ENCODE peak calls at places on chromosomes 2 and 18, in five cellular contexts. T is endodermal cell, E is IMR-90, G is DND-41, V is astrocyte. S is an unnamed sample.
A peak's percentile ranks its signal among the peaks of the same experiment; 100 is the strongest.

GRCh38 chr2:223945755-223946154 is 620 bp upstream of the WDFY1 start:
- DNase-seq in G (no peak), V (no peak), T (no peak), E (no peak), S (no peak)

GRCh38 chr2:33559336-33559735 is 39.8 kb downstream of the FAM98A start:
- DNase-seq in V (no peak), E (no peak), T (no peak), G (no peak), S (no peak)

GRCh38 chr2:191666733-191667132 is 11.2 kb upstream of the NABP1 start:
- DNase-seq in V (peak; percentile 56), G (no peak), T (no peak), E (peak; percentile 85), S (no peak)

GRCh38 chr2:209687261-209687660 is 84.4 kb upstream of the UNC80 start:
- DNase-seq in V (peak; percentile 14), G (no peak), E (no peak), T (no peak), S (no peak)

GRCh38 chr2:203327582-203327917 is 644 bp upstream of the ABI2 start:
- DNase-seq in E (no peak), T (no peak), G (no peak), V (no peak), S (no peak)

GRCh38 chr2:3459185-3460015 is 59.9 kb downstream of the ADI1 start:
- DNase-seq in T (peak; percentile 71), E (no peak), G (no peak), V (no peak), S (peak; percentile 31)

GRCh38 chr2:46014911-46015654 is 282.1 kb upstream of the EPAS1 start:
- DNase-seq in T (peak; percentile 75), V (peak; percentile 49), G (no peak), E (no peak), S (peak; percentile 56)

GRCh38 chr2:240425236-240425615 is 10.2 kb upstream of the GPC1 start:
- DNase-seq in T (peak; percentile 20), E (no peak), G (no peak), V (no peak), S (no peak)

GRCh38 chr2:94871226-94872087 is at the start of gene TEKT4:
- DNase-seq in G (no peak), E (no peak), V (peak; percentile 3), T (no peak), S (no peak)

GRCh38 chr2:200873561-200873960 is 9.1 kb upstream of the CLK1 start:
- DNase-seq in E (no peak), G (no peak), T (no peak), V (no peak), S (no peak)

GRCh38 chr2:121699421-121700328 is 37.0 kb downstream of the NIFK start:
- DNase-seq in G (peak; percentile 86), E (peak; percentile 84), V (peak; percentile 76), T (peak; percentile 45), S (no peak)

GRCh38 chr2:45723857-45724256 is 72.4 kb downstream of the PRKCE start:
- DNase-seq in V (no peak), T (no peak), E (no peak), G (no peak), S (no peak)

GRCh38 chr18:76988827-76989646 is 143.5 kb downstream of the MBP start:
- DNase-seq in G (no peak), E (no peak), T (peak; percentile 38), V (no peak), S (no peak)

GRCh38 chr2:75729861-75730260 is 19.1 kb upstream of the GCFC2 start:
- DNase-seq in T (no peak), E (no peak), G (no peak), V (no peak), S (no peak)
- TF ChIP-seq CTCF in T (peak; percentile 65), E (peak; percentile 31), G (peak; percentile 42), V (peak; percentile 27), S (peak; percentile 60)

DNA sequence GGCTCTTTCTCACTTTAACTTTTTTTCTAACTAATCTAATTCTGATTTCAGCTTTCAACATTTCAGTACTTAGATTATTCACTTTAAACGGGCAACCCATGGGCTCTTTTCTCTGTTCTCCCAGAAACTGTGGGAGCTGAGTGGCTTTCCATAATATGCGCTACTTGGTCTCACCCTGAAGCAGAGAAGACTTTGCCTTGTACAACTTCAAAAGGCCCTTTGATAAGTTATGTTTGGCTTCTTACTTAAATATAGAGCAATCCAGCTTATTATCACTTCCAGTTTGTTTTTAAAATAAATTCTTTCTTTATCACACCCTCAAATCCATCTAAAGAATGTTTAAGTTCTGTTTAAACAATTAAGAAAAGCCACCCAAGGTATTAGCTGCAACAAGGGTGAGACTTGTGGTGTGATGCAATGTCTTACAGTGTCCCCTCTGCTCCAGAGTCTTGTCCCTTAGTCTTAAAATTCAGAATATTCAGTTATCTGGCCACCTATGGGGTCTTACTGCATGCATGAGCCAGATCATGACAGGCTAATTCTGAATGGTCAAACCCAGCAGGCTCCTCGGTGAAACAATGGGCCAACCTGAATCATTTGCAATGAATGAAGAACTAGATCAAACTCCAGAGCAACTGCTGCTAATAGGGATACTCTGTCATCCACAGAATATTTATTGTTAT is 38.8 kb downstream of the GCG start:
- DNase-seq in V (no peak), E (peak; percentile 7), T (peak; percentile 67), G (no peak), S (peak; percentile 32)
- H3K9me3 ChIP-seq in V (no peaks in the 10 kb centered on the region), E (peaks cover 5% of the 10 kb centered on the region), T (peaks cover 15% of the 10 kb centered on the region), G (peaks cover 6% of the 10 kb centered on the region), S (no peaks in the 10 kb centered on the region)

GRCh38 chr2:10079192-10079930 is 850 bp downstream of the CYS1 start:
- DNase-seq in V (peak; percentile 69), E (peak; percentile 58), T (peak; percentile 71), G (no peak), S (peak; percentile 65)
- H3K9ac ChIP-seq in V (peak overlapping the region; percentile 32), E (no peak overlapping the region), T (no peak overlapping the region), G (no peak overlapping the region), S (no peak overlapping the region)

DNA sequence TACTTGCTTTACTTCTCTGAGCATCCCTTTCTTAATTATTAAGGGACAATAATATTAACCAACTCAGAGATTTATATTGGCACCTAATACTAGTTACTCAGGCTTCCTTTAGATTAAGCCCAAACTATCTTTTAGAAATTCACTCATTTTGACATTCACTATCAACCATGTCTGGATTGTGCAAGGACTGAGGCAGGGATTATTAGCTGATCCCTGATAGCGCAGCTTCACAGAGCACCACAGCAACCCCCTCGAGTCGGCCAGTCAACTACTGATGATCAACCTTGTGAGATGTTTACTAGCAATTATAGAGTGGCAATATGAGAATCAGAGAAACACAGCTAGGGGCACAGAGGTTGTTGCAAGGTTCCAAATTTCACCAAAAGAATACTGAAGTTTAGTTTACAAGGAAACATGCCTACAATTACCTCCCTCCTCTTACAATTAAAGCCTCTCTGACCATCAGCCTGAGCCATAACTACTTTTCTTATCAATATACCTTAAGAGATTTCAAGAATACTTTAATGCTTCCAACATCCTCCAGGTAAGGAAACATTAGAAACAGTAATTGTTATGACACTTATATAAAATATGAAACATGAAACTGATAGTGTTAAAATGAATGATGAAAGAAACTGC is 191.6 kb downstream of the TCF4 start:
- DNase-seq in T (no peak), V (no peak), G (no peak), E (no peak), S (no peak)
- TF ChIP-seq CTCF in T (no peak), V (no peak), G (no peak), E (no peak), S (no peak)

GRCh38 chr2:189982777-189983394 is 79.6 kb downstream of the MSTN start:
- DNase-seq in T (peak; percentile 64), G (no peak), V (no peak), E (no peak), S (peak; percentile 11)
- H3K9me3 ChIP-seq in T (peaks cover 74% of the 10 kb centered on the region), G (peaks cover 15% of the 10 kb centered on the region), V (peaks cover 7% of the 10 kb centered on the region), E (peaks cover 17% of the 10 kb centered on the region), S (no peaks in the 10 kb centered on the region)

DNA sequence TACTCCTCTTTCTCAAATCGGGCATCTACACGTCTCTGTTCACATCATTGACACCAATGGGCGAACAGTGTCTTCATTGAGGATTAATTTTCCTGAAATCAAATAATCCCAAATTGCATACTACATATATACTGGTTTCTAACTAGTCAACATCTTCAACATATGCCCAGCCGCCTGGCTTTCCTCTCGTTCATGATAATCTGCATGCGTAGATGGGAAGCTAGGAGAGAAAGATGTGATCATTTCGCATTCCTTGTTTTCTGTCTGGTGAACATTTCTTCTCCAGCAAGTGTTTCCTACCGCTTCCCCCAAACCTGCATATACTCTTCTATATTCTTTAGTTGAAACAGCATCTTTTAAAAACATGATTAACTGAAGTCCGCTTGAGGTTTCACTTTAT is 7.4 kb downstream of the TWIST2 start:
- DNase-seq in T (no peak), V (no peak), G (no peak), E (no peak), S (no peak)
- H3K9ac ChIP-seq in T (no peak overlapping the region), V (no peak overlapping the region), G (no peak overlapping the region), E (no peak overlapping the region), S (no peak overlapping the region)

DNA sequence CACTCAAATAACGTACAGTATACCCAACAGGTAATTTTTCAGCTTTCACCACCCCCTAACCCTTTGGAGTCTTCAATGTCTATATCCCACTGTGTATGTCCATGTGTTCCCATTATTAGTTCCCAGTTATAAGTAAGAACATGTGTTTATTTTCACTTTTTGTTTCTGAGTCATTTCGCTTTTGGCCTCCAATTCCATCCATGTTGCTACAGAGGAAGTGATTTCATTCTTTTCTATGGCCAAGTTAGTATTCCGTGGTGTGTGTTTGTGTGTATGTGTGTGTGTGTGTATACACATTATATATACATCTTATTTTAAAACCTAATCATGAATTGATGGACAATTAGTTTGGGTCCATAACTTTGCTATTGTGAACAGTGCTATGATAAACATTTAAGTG is 464.4 kb downstream of the CMPK2 start:
- DNase-seq in V (no peak), T (no peak), E (peak; percentile 76), G (no peak), S (no peak)
- TF ChIP-seq CTCF in V (no peak), T (no peak), E (no peak), G (no peak), S (no peak)

GRCh38 chr18:31105733-31106132 is 3.5 kb upstream of the DSC2 start:
- DNase-seq in T (no peak), V (no peak), E (no peak), G (no peak), S (no peak)

GRCh38 chr18:31102020-31102684 is at the start of gene DSC2:
- DNase-seq in G (no peak), V (no peak), E (no peak), T (peak; percentile 90), S (peak; percentile 80)

GRCh38 chr18:31102941-31103340 is 720 bp upstream of the DSC2 start:
- DNase-seq in T (no peak), G (no peak), E (no peak), V (no peak), S (no peak)

GRCh38 chr18:31103423-31103822 is 1.2 kb upstream of the DSC2 start:
- DNase-seq in T (no peak), V (no peak), E (no peak), G (no peak), S (no peak)

GRCh38 chr18:31104444-31104843 is 2.2 kb upstream of the DSC2 start:
- DNase-seq in G (no peak), E (no peak), T (no peak), V (no peak), S (no peak)
- H3K9me3 ChIP-seq in G (no peaks in the 10 kb centered on the region), E (peaks cover 1% of the 10 kb centered on the region), T (no peaks in the 10 kb centered on the region), V (no peaks in the 10 kb centered on the region), S (no peaks in the 10 kb centered on the region)

S was measured in neural progenitor cell.